ENCODE peak calls at places on chromosomes 5 and 9, in six cellular contexts. C is H1, M is IMR-90, Y is mucosa of gallbladder, R is cerebellum, L is mesothelial cell of epicardium. U is an unnamed sample.

GRCh38 chr5:59069438-59070079 is 486.7 kb downstream of the RAB3C start:
- DNase-seq in R (peak), Y (peak), C (no peak), L (no peak), M (peak), U (peak)

GRCh38 chr5:96431376-96432244 is 1.4 kb downstream of the PCSK1 start:
- DNase-seq in R (no peak), Y (no peak), C (no peak), L (no peak), M (peak), U (no peak)

GRCh38 chr9:110623462-110624025 is 44.0 kb upstream of the SVEP1 start:
- DNase-seq in R (peak), M (peak), L (no peak), C (no peak), Y (peak), U (peak)

GRCh38 chr5:152246401-152246800 is 158.7 kb downstream of the NMUR2 start:
- DNase-seq in L (peak), Y (peak), C (no peak), M (peak), R (no peak), U (peak)

GRCh38 chr9:134963546-134963945 is 45.8 kb upstream of the FCN1 start:
- DNase-seq in C (no peak), Y (no peak), L (no peak), M (no peak), R (no peak), U (no peak)

GRCh38 chr9:110058304-110058953 is 149.5 kb downstream of the C9orf152 start:
- DNase-seq in Y (peak), M (peak), L (no peak), C (peak), R (peak), U (peak)

GRCh38 chr9:127863179-127863578 is 8.7 kb upstream of the ENG start:
- DNase-seq in C (no peak), M (no peak), L (no peak), R (no peak), Y (no peak), U (no peak)

GRCh38 chr9:20835364-20836286 is 151.6 kb downstream of the FOCAD start:
- DNase-seq in M (peak), R (peak), L (no peak), Y (peak), C (no peak), U (no peak)

GRCh38 chr9:134918646-134919045 is 934 bp upstream of the FCN1 start:
- DNase-seq in R (no peak), C (no peak), L (peak), M (no peak), Y (no peak), U (no peak)

GRCh38 chr5:1799602-1800469 is at the start of gene MRPL36:
- DNase-seq in Y (peak), R (peak), L (peak), M (peak), C (peak), U (peak)

GRCh38 chr9:98888794-98889495 is 54.8 kb upstream of the COL15A1 start:
- DNase-seq in C (no peak), M (peak), L (no peak), R (no peak), Y (no peak), U (peak)

GRCh38 chr5:66113160-66113559 is 30.9 kb upstream of the SREK1 start:
- DNase-seq in M (peak), Y (no peak), C (no peak), L (no peak), R (no peak), U (no peak)